ENCODE peak calls at places on chromosome 1, in four cellular contexts. U, B, V and D are unnamed samples.

GRCh38 chr1:110203021-110203661 is 7.0 kb upstream of the KCNC4 start:
- DNase-seq in B (peak), U (peak), V (peak), D (peak)

GRCh38 chr1:167880570-167880969 is 33.4 kb downstream of the ADCY10 start:
- DNase-seq in U (no peak), V (no peak), B (no peak), D (no peak)

GRCh38 chr1:78284354-78284753 is 206.4 kb upstream of the PTGFR start:
- DNase-seq in B (no peak), V (no peak), U (no peak), D (no peak)

GRCh38 chr1:6024376-6024775 is 21.3 kb upstream of the KCNAB2 start:
- DNase-seq in U (no peak), B (no peak), V (no peak), D (no peak)

GRCh38 chr1:230231739-230232075 is 164.7 kb downstream of the GALNT2 start:
- DNase-seq in V (no peak), U (peak), B (no peak), D (no peak)

GRCh38 chr1:193944454-193944853 is 758.0 kb upstream of the B3GALT2 start:
- DNase-seq in V (no peak), B (no peak), U (no peak), D (no peak)

GRCh38 chr1:185045793-185046441 is 559 bp downstream of the RNF2 start:
- DNase-seq in V (no peak), U (no peak), B (peak), D (peak)

GRCh38 chr1:21689531-21690165 is 20.5 kb upstream of the RAP1GAP start:
- DNase-seq in B (no peak), U (no peak), V (no peak), D (no peak)

GRCh38 chr1:153945131-153945794 is 1.3 kb downstream of the DENND4B start:
- DNase-seq in B (no peak), U (peak), V (peak), D (peak)

GRCh38 chr1:3871451-3871805 is 14.2 kb downstream of the DFFB start:
- DNase-seq in U (no peak), B (no peak), V (no peak), D (no peak)

GRCh38 chr1:3865606-3866160 is 8.4 kb downstream of the DFFB start:
- DNase-seq in U (no peak), V (no peak), B (no peak), D (no peak)

GRCh38 chr1:3872546-3872945 is 15.3 kb downstream of the DFFB start:
- DNase-seq in B (no peak), V (no peak), U (no peak), D (no peak)

GRCh38 chr1:3868464-3869006 is 11.3 kb downstream of the DFFB start:
- DNase-seq in B (no peak), U (no peak), V (no peak), D (no peak)

GRCh38 chr1:3869751-3870301 is 12.6 kb downstream of the DFFB start:
- DNase-seq in U (no peak), V (no peak), B (no peak), D (no peak)
- TF ChIP-seq CTCF in U (no peak), V (no peak), B (no peak), D (no peak)

GRCh38 chr1:169081503-169082123 is 24.9 kb upstream of the ATP1B1 start:
- DNase-seq in U (no peak), B (no peak), V (no peak), D (no peak)

GRCh38 chr1:169089776-169090175 is 16.7 kb upstream of the ATP1B1 start:
- DNase-seq in U (no peak), B (no peak), V (no peak), D (no peak)

GRCh38 chr1:169086603-169087455 is 19.7 kb upstream of the ATP1B1 start:
- DNase-seq in V (no peak), U (no peak), B (no peak), D (no peak)

GRCh38 chr1:169087876-169088275 is 18.6 kb upstream of the ATP1B1 start:
- DNase-seq in V (no peak), U (no peak), B (no peak), D (no peak)

GRCh38 chr1:169085911-169086310 is 20.6 kb upstream of the ATP1B1 start:
- DNase-seq in U (no peak), V (no peak), B (no peak), D (no peak)
- TF ChIP-seq CTCF in U (no peak), V (no peak), B (no peak), D (no peak)

GRCh38 chr1:58814251-58815068 is 30.6 kb upstream of the JUN start:
- DNase-seq in V (no peak), U (peak), B (no peak), D (no peak)

GRCh38 chr1:58815680-58816071 is 31.8 kb upstream of the JUN start:
- DNase-seq in B (peak), U (no peak), V (no peak), D (peak)

GRCh38 chr1:58815069-58815679 is 31.3 kb upstream of the JUN start:
- DNase-seq in B (peak), U (peak), V (peak), D (peak)

GRCh38 chr1:58816747-58817221 is 32.9 kb upstream of the JUN start:
- DNase-seq in U (no peak), B (no peak), V (no peak), D (no peak)

GRCh38 chr1:58816072-58816746 is 32.4 kb upstream of the JUN start:
- DNase-seq in V (peak), B (peak), U (peak), D (peak)
- TF ChIP-seq CTCF in V (no peak), B (no peak), U (no peak), D (no peak)

DNA sequence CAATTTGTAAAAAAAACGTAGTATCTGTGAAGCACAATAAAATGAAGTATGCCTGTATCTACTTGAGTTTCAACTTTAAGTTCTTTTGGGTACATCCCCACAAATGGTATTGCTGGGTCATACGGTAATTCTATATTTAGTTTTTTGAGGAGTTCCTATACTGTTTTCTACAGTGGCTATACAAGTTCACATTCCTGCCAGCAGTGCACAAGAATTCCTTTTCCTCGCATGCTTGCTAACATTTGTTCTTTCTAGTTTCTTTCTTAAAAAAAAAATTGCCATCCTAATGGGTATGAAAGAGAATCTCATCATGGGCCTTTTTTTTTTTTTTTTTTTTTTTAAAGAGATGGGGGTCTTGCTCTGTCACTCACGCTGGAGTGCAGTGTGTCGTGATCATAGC is 41.9 kb downstream of the UCK2 start:
- DNase-seq in V (no peak), U (no peak), B (no peak), D (no peak)
- TF ChIP-seq CTCF in V (no peak), U (no peak), B (no peak), D (no peak)

GRCh38 chr1:248702714-248703113 is at the start of gene OR14I1:
- DNase-seq in U (no peak), B (no peak), V (no peak), D (no peak)

GRCh38 chr1:248704556-248704955 is 2.0 kb upstream of the OR14I1 start:
- DNase-seq in U (no peak), B (no peak), V (no peak), D (no peak)

GRCh38 chr1:248699099-248699498 is 3.5 kb downstream of the OR14I1 start:
- DNase-seq in B (no peak), V (no peak), U (no peak), D (no peak)

GRCh38 chr1:248697907-248698306 is 4.7 kb downstream of the OR14I1 start:
- DNase-seq in U (no peak), V (no peak), B (no peak), D (no peak)

GRCh38 chr1:248703674-248704073 is 1.1 kb upstream of the OR14I1 start:
- DNase-seq in U (no peak), B (no peak), V (no peak), D (no peak)
- TF ChIP-seq CTCF in U (no peak), B (peak), V (no peak), D (no peak)

GRCh38 chr1:40770296-40771070 is 13.1 kb upstream of the KCNQ4 start:
- DNase-seq in V (no peak), B (no peak), U (no peak), D (no peak)
- TF ChIP-seq CTCF in V (no peak), B (no peak), U (no peak), D (no peak)

DNA sequence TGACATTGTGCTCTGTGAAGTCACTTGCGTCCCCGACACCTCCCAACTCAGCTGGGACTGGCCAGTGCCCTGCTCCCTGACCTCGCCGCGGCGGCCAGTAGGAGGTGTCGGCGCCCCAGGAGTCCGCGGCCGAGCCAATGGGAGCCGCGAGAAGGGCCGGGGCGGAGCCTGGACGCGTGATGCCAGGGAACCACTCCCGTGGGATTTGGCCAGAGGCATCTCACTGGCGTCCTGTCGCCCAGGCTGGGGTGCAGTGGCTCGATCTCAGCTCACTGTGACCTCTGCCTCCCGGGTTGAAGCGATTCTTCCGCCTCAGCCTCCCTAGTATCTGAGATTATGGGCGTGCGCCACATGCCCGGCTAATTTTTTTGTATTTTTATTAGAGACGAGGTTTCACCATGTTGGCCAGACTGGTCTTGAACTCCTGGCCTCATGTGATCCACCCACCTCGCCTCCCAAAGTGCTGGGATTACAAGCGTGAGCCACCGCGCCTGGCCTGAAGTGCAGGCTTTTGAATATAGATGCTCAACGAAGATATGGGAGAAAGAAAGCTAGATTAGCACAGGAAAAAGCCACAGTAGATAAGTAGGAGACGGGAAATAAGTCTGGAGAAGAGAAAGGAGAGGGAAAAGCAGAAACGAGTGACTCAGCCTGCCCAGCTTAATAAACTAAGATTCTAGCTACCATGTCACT is 38.0 kb downstream of the ZBTB8OS start:
- DNase-seq in U (peak), B (peak), V (no peak), D (peak)
- TF ChIP-seq CTCF in U (peak), B (no peak), V (no peak), D (peak)

GRCh38 chr1:150161747-150162581 is 12.2 kb downstream of the PLEKHO1 start:
- DNase-seq in B (no peak), U (no peak), V (no peak), D (no peak)
- TF ChIP-seq CTCF in B (no peak), U (no peak), V (peak), D (no peak)